ENCODE peak calls at places on chromosomes 11 and 22, in nine cellular contexts. H, U, J, X, G, F, Q, L and T are unnamed samples.

GRCh38 chr11:14589421-14589820 is 54.2 kb upstream of the PDE3B start:
- DNase-seq in Q (no peak), G (no peak), U (no peak), F (no peak), X (no peak), L (no peak), H (no peak), J (no peak), T (no peak)

GRCh38 chr11:33060271-33060670 is 20.9 kb downstream of the TCP11L1 start:
- DNase-seq in X (no peak), J (no peak), F (no peak), G (peak; percentile 32), L (no peak), U (no peak), H (no peak), Q (no peak), T (no peak)

GRCh38 chr22:40196628-40197027 is 18.9 kb downstream of the TNRC6B start:
- DNase-seq in H (no peak), F (peak; percentile 97), X (no peak), U (no peak), J (no peak), Q (no peak), G (no peak), L (no peak), T (no peak)

GRCh38 chr11:100769617-100770016 is 82.5 kb downstream of the ARHGAP42 start:
- DNase-seq in H (no peak), L (no peak), U (no peak), X (no peak), J (no peak), G (no peak), F (no peak), Q (no peak), T (no peak)

GRCh38 chr11:6002202-6002699 is 4.5 kb downstream of the OR56A4 start:
- DNase-seq in U (no peak), Q (no peak), H (no peak), J (no peak), X (no peak), G (no peak), F (no peak), L (no peak), T (no peak)

GRCh38 chr11:18761741-18762140 is 29.9 kb downstream of the PTPN5 start:
- DNase-seq in F (no peak), U (no peak), J (no peak), X (no peak), H (no peak), L (no peak), Q (no peak), G (no peak), T (no peak)

GRCh38 chr11:46208803-46209202 is 68.7 kb upstream of the CREB3L1 start:
- DNase-seq in U (no peak), X (no peak), F (no peak), J (no peak), G (no peak), H (no peak), L (no peak), Q (no peak), T (no peak)

GRCh38 chr11:105827906-105828305 is 194.1 kb downstream of the MSANTD4 start:
- DNase-seq in L (no peak), F (no peak), H (no peak), Q (no peak), G (no peak), U (no peak), J (no peak), X (no peak), T (no peak)

GRCh38 chr22:38452373-38453064 is 2.5 kb downstream of the KCNJ4 start:
- DNase-seq in J (no peak), L (peak; percentile 76), X (peak; percentile 53), H (no peak), G (peak; percentile 57), F (peak; percentile 50), U (peak; percentile 56), Q (no peak), T (no peak)

GRCh38 chr11:12943276-12943675 is 65.8 kb upstream of the RASSF10 start:
- DNase-seq in Q (no peak), G (no peak), F (no peak), U (no peak), X (no peak), J (no peak), L (no peak), H (no peak), T (no peak)

GRCh38 chr22:36374603-36375024 is 13.2 kb downstream of the MYH9 start:
- DNase-seq in J (peak; percentile 80), G (peak; percentile 55), F (peak; percentile 84), X (no peak), U (peak; percentile 83), L (no peak), H (no peak), Q (no peak), T (peak; percentile 61)

GRCh38 chr11:126358763-126359160 is 3.3 kb downstream of the ST3GAL4 start:
- DNase-seq in H (no peak), G (no peak), J (no peak), F (no peak), X (no peak), Q (no peak), L (peak; percentile 12), U (no peak), T (no peak)

GRCh38 chr11:126360049-126360446 is 4.6 kb downstream of the ST3GAL4 start:
- DNase-seq in H (no peak), G (peak; percentile 26), X (no peak), Q (no peak), L (no peak), U (no peak), F (no peak), J (no peak), T (no peak)

GRCh38 chr11:126357055-126357962 is 1.8 kb downstream of the ST3GAL4 start:
- DNase-seq in U (no peak), H (no peak), J (no peak), Q (no peak), L (peak; percentile 36), X (no peak), F (no peak), G (no peak), T (no peak)

GRCh38 chr11:126359431-126360048 is 4.1 kb downstream of the ST3GAL4 start:
- DNase-seq in H (no peak), Q (no peak), G (no peak), J (no peak), L (peak; percentile 82), U (peak; percentile 94), F (peak; percentile 70), X (no peak), T (no peak)

DNA sequence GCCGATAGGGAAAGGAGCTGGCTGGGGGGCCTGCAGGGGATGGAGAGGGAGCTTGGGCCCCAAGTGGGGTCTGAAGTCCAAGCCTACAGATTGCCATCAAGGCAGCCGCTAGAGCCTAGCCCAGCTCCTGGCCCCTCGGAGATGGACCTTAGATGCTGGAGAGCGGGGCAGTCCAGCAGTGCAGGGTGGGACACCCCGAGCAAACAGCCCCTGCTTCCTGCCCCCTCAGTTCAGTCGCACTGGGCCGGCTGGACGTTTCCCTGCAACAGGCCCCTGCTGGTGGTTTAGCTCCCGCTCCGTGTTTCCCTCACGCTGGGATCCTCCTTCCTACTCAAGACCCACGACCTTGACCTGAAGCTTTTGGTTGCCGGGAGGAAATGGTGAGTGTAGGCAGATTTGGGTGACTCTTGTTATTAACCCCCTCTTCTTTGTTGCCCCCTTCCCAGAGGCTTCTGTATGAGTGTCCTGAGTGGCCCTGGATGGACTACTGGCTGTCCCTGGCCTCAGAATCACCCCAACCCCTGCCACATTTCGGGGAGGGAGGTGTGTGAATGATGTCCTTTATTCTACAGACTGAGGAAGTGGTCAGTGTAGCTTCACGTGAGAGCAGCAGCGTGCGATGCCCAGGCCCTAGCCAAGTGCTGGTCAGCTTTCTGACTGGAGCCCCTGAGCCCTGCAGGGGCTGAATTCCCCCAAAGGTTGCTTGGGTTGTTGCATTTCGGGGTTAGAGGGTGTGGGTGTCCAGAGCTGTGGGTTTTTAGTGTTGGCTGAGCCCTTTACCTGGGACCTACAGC is 2.7 kb downstream of the ST3GAL4 start:
- DNase-seq in H (no peak), U (no peak), J (no peak), L (peak; percentile 16), X (no peak), F (no peak), Q (no peak), G (no peak), T (no peak)
- TF ChIP-seq CTCF in H (no peak), U (no peak), J (no peak), L (no peak), X (no peak), F (no peak), Q (no peak), G (peak; percentile 14), T (no peak)

GRCh38 chr11:112650568-112650967 is 310.7 kb upstream of the NCAM1 start:
- DNase-seq in Q (no peak), F (no peak), G (no peak), U (no peak), X (no peak), L (no peak), H (no peak), J (no peak), T (no peak)
- H3K27ac ChIP-seq in Q (no peak overlapping the region), F (no peak overlapping the region), G (no peak overlapping the region), U (no peak overlapping the region), X (no peak overlapping the region), L (peak overlapping the region; percentile 71), H (no peak overlapping the region), J (no peak overlapping the region), T (no peak overlapping the region)

DNA sequence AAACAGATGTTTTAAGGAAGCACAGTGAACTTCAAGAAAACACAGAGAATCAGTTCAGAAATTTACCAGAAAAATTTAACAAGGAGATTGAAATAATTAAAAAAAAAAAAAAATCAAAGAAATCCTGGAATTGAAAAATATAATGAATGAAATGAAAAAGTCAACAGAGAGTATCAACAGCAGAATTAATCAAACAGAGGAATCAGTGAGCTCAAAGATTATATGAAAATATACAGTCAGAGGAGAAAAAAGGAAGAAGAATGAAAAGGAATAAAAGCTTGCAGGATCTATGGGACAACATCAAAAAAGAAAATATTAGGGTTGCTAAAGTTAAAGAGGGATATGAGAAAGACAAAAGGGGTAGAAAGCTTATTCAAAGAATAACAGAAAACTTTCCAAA is 82.3 kb downstream of the XRRA1 start:
- DNase-seq in U (no peak), F (no peak), J (no peak), L (no peak), Q (no peak), X (no peak), G (no peak), H (no peak), T (no peak)
- H3K9me3 ChIP-seq in U (peaks cover 58% of the 10 kb centered on the region), F (peaks cover 2% of the 10 kb centered on the region), J (peaks cover 42% of the 10 kb centered on the region), L (peaks cover 83% of the 10 kb centered on the region), Q (peaks cover 71% of the 10 kb centered on the region), X (no peaks in the 10 kb centered on the region), G (peaks cover 99% of the 10 kb centered on the region), H (no peaks in the 10 kb centered on the region), T (peaks cover 75% of the 10 kb centered on the region)

DNA sequence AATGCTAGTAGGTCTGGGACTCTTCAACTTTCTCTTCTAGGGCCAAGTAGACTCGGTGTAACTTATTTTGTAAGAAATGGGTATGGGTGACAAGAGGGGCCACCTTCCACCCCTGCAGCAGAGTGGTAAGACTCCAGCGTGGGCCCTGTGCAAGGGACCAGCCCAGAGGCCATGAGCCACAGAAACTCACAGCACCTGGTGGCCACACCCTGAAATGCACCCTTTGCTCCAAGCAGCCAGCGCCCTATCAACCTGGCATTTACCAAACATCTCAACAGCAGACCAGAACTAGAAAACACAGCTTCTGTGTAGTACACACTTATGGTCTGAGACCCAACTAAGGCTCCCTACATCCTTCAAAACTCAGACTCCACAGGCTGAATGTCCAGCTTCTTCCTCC is 5.7 kb downstream of the CDCA5 start:
- DNase-seq in G (peak; percentile 87), F (peak; percentile 9), X (peak; percentile 59), U (no peak), J (peak; percentile 29), L (no peak), H (no peak), Q (peak; percentile 74), T (peak; percentile 69)
- TF ChIP-seq CTCF in G (peak; percentile 77), F (peak; percentile 30), X (peak; percentile 58), U (peak; percentile 51), J (peak; percentile 78), L (peak; percentile 66), H (peak; percentile 79), Q (peak; percentile 59), T (peak; percentile 71)

GRCh38 chr11:65660038-65660437 is 2.7 kb downstream of the RELA start:
- DNase-seq in U (no peak), F (no peak), X (no peak), Q (no peak), J (no peak), G (no peak), H (no peak), L (no peak), T (no peak)
- H3K27ac ChIP-seq in U (no peak overlapping the region), F (no peak overlapping the region), X (no peak overlapping the region), Q (no peak overlapping the region), J (no peak overlapping the region), G (no peak overlapping the region), H (no peak overlapping the region), L (no peak overlapping the region), T (peak overlapping the region; percentile 43)